ENCODE peak calls at places on chromosomes 5 and 9, in four cellular contexts. X is H9, T is kidney, L is left ventricle myocardium inferior. Z is an unnamed sample.

GRCh38 chr9:122216798-122217418 is 11.8 kb downstream of the LHX6 start:
- DNase-seq in X (no peak), T (peak), L (no peak), Z (no peak)

GRCh38 chr5:59999056-59999455 is 105.5 kb upstream of the PDE4D start:
- DNase-seq in L (no peak), X (no peak), T (no peak), Z (no peak)

GRCh38 chr9:71774917-71775316 is 6.6 kb upstream of the CEMIP2 start:
- DNase-seq in L (no peak), X (no peak), T (no peak), Z (no peak)

GRCh38 chr5:112479418-112479817 is 60.3 kb upstream of the EPB41L4A start:
- DNase-seq in L (no peak), T (no peak), X (no peak), Z (no peak)

GRCh38 chr9:91725651-91726050 is 224.4 kb downstream of the ROR2 start:
- DNase-seq in X (no peak), L (no peak), T (no peak), Z (no peak)

GRCh38 chr9:123954921-123955320 is 25.0 kb upstream of the DENND1A start:
- DNase-seq in T (no peak), L (no peak), X (no peak), Z (no peak)

GRCh38 chr5:131855452-131855851 is 58.6 kb upstream of the FNIP1 start:
- DNase-seq in X (no peak), T (no peak), L (no peak), Z (no peak)

GRCh38 chr9:27382308-27382707 is 85.4 kb upstream of the EQTN start:
- DNase-seq in L (no peak), T (no peak), X (no peak), Z (no peak)

GRCh38 chr5:172096184-172096941 is 89.9 kb upstream of the FBXW11 start:
- DNase-seq in X (no peak), L (peak), T (no peak), Z (no peak)

GRCh38 chr9:128724744-128725211 is 851 bp upstream of the ZDHHC12 start:
- DNase-seq in L (peak), X (peak), T (peak), Z (no peak)

GRCh38 chr5:8756498-8757084 is 789.3 kb downstream of the SEMA5A start:
- DNase-seq in L (no peak), X (peak), T (no peak), Z (no peak)

GRCh38 chr5:77774981-77775772 is 962 bp downstream of the TBCA start:
- DNase-seq in L (no peak), T (no peak), X (no peak), Z (no peak)

GRCh38 chr9:72048850-72049249 is 11.6 kb downstream of the C9orf57 start:
- DNase-seq in L (no peak), T (no peak), X (no peak), Z (no peak)

GRCh38 chr5:61051267-61051666 is 106.3 kb downstream of the NDUFAF2 start:
- DNase-seq in X (no peak), T (no peak), L (no peak), Z (no peak)

GRCh38 chr9:35914307-35914807 is 5.1 kb downstream of the SPAAR start:
- DNase-seq in T (peak), L (peak), X (peak), Z (peak)

GRCh38 chr5:8828596-8829321 is 717.1 kb downstream of the SEMA5A start:
- DNase-seq in T (no peak), X (no peak), L (no peak), Z (no peak)

GRCh38 chr5:104793452-104794120 is 1231.0 kb upstream of the NUDT12 start:
- DNase-seq in T (no peak), L (no peak), X (no peak), Z (no peak)

GRCh38 chr5:117889592-117889991 is 1098.8 kb downstream of the DTWD2 start:
- DNase-seq in T (no peak), X (no peak), L (no peak), Z (no peak)

GRCh38 chr9:136835932-136836901 is 6.1 kb upstream of the AJM1 start:
- DNase-seq in T (peak), L (peak), X (no peak), Z (no peak)

GRCh38 chr5:8981496-8981895 is 564.4 kb downstream of the SEMA5A start:
- DNase-seq in T (no peak), L (no peak), X (no peak), Z (no peak)

GRCh38 chr5:16464664-16465543 is 696 bp downstream of the ZNF622 start:
- DNase-seq in X (no peak), T (peak), L (no peak), Z (no peak)

GRCh38 chr5:59745422-59745863 is 148.1 kb downstream of the PDE4D start:
- DNase-seq in T (no peak), L (no peak), X (no peak), Z (no peak)

GRCh38 chr5:31355337-31355736 is 161.9 kb downstream of the CDH6 start:
- DNase-seq in X (no peak), L (no peak), T (no peak), Z (no peak)

GRCh38 chr5:34927785-34928184 is 1.6 kb upstream of the DNAJC21 start:
- DNase-seq in L (no peak), T (no peak), X (peak), Z (no peak)

GRCh38 chr5:61333351-61334223 is 1.5 kb downstream of the ZSWIM6 start:
- DNase-seq in L (peak), X (no peak), T (peak), Z (peak)

GRCh38 chr5:91219803-91220371 is 163.2 kb downstream of the ARRDC3 start:
- DNase-seq in T (no peak), L (no peak), X (no peak), Z (no peak)

GRCh38 chr9:78167356-78167755 is 68.5 kb upstream of the CEP78 start:
- DNase-seq in L (no peak), T (no peak), X (no peak), Z (peak)

GRCh38 chr9:110638381-110638954 is 30.1 kb upstream of the MUSK start:
- DNase-seq in L (no peak), X (no peak), T (no peak), Z (no peak)

GRCh38 chr5:83540105-83540504 is 68.6 kb downstream of the VCAN start:
- DNase-seq in T (no peak), L (no peak), X (no peak), Z (no peak)

GRCh38 chr5:177025139-177025538 is 2.6 kb downstream of the ZNF346 start:
- DNase-seq in L (no peak), T (no peak), X (no peak), Z (no peak)

GRCh38 chr9:76365028-76365427 is 29.2 kb downstream of the RFK start:
- DNase-seq in X (no peak), L (no peak), T (no peak), Z (no peak)

GRCh38 chr9:127974769-127975261 is 6.0 kb downstream of the EEIG1 start:
- DNase-seq in X (peak), L (no peak), T (peak), Z (no peak)

GRCh38 chr9:87898151-87898550 is 15.5 kb downstream of the SPATA31E1 start:
- DNase-seq in T (no peak), X (no peak), L (no peak), Z (no peak)

GRCh38 chr9:126440042-126440441 is 113.4 kb downstream of the MVB12B start:
- DNase-seq in X (no peak), T (no peak), L (no peak), Z (no peak)

GRCh38 chr5:153816870-153817269 is 221.8 kb downstream of the FAM114A2 start:
- DNase-seq in X (no peak), L (no peak), T (no peak), Z (no peak)

GRCh38 chr5:151126199-151126645 is 31.4 kb downstream of the ANXA6 start:
- DNase-seq in L (peak), X (peak), T (peak), Z (peak)

GRCh38 chr9:135692410-135692809 is 6.9 kb downstream of the SOHLH1 start:
- DNase-seq in X (no peak), L (no peak), T (no peak), Z (no peak)

GRCh38 chr9:99259231-99259918 is 37.3 kb downstream of the SEC61B start:
- DNase-seq in T (peak), L (peak), X (peak), Z (no peak)

GRCh38 chr9:108515856-108516255 is 339.9 kb downstream of the ACTL7B start:
- DNase-seq in L (no peak), X (peak), T (no peak), Z (no peak)
- TF ChIP-seq CTCF in L (no peak), X (peak), T (no peak), Z (no peak)

DNA sequence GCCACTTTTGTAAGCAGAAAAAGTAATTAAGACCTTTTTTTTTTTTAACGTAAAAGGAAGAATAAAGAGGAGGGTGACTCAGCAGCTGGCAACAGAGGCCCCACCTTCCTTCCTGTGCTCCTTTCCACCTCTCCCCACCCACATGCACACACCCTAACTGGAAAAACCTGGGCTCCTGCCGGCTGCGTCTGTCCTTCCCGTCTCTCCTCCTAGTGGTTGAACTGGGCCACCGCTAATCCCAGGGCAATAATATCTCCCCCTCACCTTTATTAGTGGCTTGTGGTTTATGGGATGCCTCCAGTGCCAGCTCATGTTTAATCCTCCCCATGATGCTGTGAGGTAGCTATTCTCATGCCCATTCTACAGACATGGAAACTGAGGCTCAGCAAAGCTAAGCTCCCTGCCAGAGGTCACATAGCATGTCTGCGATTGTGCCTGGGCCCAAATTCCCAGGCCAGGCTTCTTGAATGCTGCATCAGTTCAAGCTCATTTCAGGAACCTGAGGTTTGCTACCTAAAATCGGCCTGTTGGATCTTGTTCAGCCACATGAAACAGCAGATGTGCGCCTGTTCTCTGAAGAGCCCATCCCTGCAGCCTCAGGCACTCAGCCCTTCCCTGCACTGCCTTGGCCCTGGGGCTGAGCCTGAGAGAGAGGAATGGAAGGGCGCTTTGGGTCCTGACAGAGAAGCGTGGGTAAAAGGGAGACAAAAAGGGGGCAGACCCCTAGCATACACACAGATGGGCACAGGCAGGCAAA is 61.0 kb upstream of the IL17B start:
- DNase-seq in L (no peak), T (peak), X (peak), Z (no peak)
- TF ChIP-seq CTCF in L (peak), T (peak), X (peak), Z (peak)

DNA sequence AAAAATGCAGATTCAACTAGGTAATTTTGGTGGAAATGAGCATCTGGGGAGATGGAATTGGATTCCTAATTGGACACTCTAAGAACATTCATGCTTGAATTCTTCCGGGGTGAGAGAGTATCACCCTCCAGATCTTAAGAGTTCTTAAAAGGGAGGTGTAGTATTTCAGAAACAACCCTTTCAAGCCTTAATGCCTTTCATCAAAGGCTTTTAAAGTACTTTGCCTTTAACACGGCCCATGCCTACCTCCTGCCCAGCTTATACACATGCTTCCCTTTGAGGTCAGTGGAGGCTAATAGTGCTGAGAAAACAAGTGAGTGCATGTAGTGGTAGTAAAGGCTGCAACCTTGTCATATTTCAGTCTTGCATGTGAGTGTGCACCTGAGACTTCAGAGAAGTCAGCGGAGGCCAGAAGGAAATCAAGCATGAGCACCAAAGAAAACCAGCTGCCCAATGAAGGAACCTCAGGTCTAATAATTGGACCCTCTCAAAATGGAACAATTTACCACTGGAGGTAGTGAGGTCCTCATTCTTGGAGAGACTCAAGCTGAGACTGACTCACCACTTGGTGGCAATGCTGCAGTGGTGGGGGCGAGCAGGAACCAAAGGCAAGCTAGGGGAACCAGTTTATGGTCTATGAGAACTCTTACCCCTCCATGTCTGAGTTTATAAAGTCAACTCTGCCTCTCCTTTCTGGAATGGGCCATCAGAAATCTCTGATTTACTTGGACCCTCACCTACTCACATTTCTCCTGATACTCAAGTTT is 98.4 kb upstream of the GDNF start:
- DNase-seq in L (no peak), X (no peak), T (no peak), Z (no peak)
- TF ChIP-seq CTCF in L (no peak), X (no peak), T (no peak), Z (no peak)

GRCh38 chr9:34899535-34900158 is 58.4 kb upstream of the PHF24 start:
- DNase-seq in T (peak), L (peak), X (peak), Z (peak)

GRCh38 chr9:34898846-34899245 is 59.2 kb upstream of the PHF24 start:
- DNase-seq in L (no peak), X (no peak), T (no peak), Z (no peak)

GRCh38 chr9:34891386-34891785 is 66.7 kb upstream of the PHF24 start:
- DNase-seq in T (no peak), L (no peak), X (no peak), Z (no peak)

GRCh38 chr9:34892886-34893285 is 65.2 kb upstream of the PHF24 start:
- DNase-seq in L (no peak), T (no peak), X (no peak), Z (no peak)

GRCh38 chr9:34896112-34896511 is 62.0 kb upstream of the PHF24 start:
- DNase-seq in L (no peak), X (no peak), T (no peak), Z (no peak)
- TF ChIP-seq CTCF in L (peak), X (peak), T (no peak), Z (no peak)

GRCh38 chr9:95738438-95738837 is 137.1 kb upstream of the ERCC6L2 start:
- DNase-seq in X (no peak), L (no peak), T (no peak), Z (no peak)

GRCh38 chr9:95735701-95736100 is 139.8 kb upstream of the ERCC6L2 start:
- DNase-seq in X (no peak), T (no peak), L (no peak), Z (no peak)

GRCh38 chr9:95733687-95734659 is 141.5 kb upstream of the ERCC6L2 start:
- DNase-seq in T (no peak), X (no peak), L (no peak), Z (no peak)

GRCh38 chr9:95736891-95737522 is 138.5 kb upstream of the ERCC6L2 start:
- DNase-seq in L (no peak), X (no peak), T (no peak), Z (no peak)

DNA sequence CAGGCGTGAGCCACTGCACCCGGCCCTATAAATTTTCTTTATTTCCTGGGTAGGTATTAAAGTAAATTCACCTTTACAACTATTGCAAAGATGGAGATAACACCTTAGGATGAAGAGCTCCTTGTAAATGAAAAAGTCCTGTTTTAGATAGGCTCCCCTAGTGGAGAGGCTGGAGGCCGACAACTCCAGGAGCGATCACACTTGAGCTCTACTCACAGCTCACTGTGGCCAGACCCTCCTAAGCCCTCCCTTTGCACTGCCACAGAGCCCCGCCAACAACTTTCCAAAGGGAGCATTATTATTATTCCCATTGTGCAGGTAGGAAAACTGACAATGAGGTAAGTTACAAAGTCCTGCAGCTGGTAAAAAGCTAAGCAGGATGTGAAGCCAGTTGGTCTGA is 139.1 kb upstream of the ERCC6L2 start:
- DNase-seq in L (no peak), X (peak), T (no peak), Z (no peak)
- TF ChIP-seq CTCF in L (peak), X (peak), T (no peak), Z (peak)

Z was measured in progenitor cell of endocrine pancreas.